ENCODE peak calls at places on chromosomes 6 and 20, in four cellular contexts. J is GM23248, I is heart left ventricle, D is fibroblast of lung. N is an unnamed sample.

GRCh38 chr6:46054531-46054930 is 38.9 kb upstream of the CLIC5 start:
- DNase-seq in J (no peak), I (no peak), D (no peak), N (no peak)

GRCh38 chr6:27720607-27721580 is 191.3 kb downstream of the OR2B2 start:
- DNase-seq in J (peak; percentile 16), I (no peak), D (peak; percentile 60), N (no peak)

GRCh38 chr20:13128173-13128572 is 92.9 kb upstream of the ISM1 start:
- DNase-seq in J (no peak), I (no peak), D (no peak), N (no peak)

GRCh38 chr6:105601541-105602174 is 198.8 kb upstream of the PREP start:
- DNase-seq in J (peak; percentile 99), I (peak; percentile 82), D (peak; percentile 98), N (no peak)

GRCh38 chr20:32528291-32528891 is 56.7 kb downstream of the NOL4L start:
- DNase-seq in J (no peak), I (peak; percentile 51), D (no peak), N (no peak)

GRCh38 chr6:28207244-28208179 is 17.6 kb upstream of the ZSCAN9 start:
- DNase-seq in J (peak; percentile 66), I (no peak), D (peak; percentile 36), N (no peak)

GRCh38 chr6:41518118-41518517 is 28.1 kb upstream of the FOXP4 start:
- DNase-seq in J (no peak), I (no peak), D (no peak), N (no peak)

GRCh38 chr20:4165984-4166725 is 150.8 kb upstream of the RNF24 start:
- DNase-seq in J (no peak), I (no peak), D (no peak), N (no peak)

GRCh38 chr6:141988954-141989705 is 143.6 kb upstream of the GJE1 start:
- DNase-seq in J (peak; percentile 89), I (no peak), D (peak; percentile 61), N (no peak)

GRCh38 chr6:113694278-113695077 is 162.7 kb upstream of the MARCKS start:
- DNase-seq in J (peak; percentile 62), I (no peak), D (peak; percentile 82), N (no peak)

GRCh38 chr6:51477912-51478311 is 609.5 kb downstream of the PKHD1 start:
- DNase-seq in J (no peak), I (no peak), D (no peak), N (no peak)
- H3K27ac ChIP-seq in J (no peak overlapping the region), I (no peak overlapping the region), D (no peak overlapping the region), N (no peak overlapping the region)

DNA sequence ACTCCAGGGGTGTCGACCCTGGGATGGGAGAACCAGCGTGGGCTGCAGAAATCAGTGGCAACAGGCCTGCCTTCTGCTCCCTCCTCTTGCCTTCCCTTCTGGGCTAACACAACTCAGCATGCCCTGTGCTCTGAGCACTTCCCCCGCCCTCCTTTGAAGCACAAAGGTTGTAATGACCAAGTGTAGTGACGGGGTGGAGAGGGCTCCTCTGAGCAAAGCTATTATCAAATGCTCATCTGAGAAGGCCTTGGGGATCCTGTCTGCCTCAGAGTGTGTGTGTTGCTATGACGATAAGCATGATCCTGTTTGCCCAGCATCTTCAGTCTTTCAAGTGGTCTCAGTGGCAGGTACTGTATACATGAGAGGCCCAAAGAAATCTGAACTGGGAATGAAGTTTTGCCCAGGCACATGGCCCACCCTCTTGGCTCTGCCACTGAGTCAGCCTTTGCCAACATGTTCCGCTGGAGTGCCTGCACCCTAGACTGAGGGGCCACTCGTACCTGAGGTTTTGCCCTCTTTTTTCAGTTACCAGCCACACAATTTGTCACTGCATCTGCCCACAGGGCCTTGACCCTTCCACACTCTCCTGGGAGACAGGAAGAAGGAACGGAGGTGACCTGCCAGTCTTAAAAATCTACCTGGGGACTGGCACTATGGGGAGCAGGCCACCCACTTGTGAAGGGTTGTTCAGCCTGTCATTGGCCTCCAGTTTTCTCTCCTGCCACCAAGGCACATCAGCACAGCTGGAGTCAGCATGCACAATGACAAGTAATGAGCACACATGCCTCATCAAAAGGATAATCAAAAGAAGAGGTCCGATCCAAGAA is 74.5 kb downstream of the GFOD1 start:
- DNase-seq in J (no peak), I (no peak), D (no peak), N (no peak)
- H3K4me1 ChIP-seq in J (peaks cover 15% of the 10 kb centered on the region), I (peaks cover 90% of the 10 kb centered on the region), D (peaks cover 11% of the 10 kb centered on the region), N (no peaks in the 10 kb centered on the region)

DNA sequence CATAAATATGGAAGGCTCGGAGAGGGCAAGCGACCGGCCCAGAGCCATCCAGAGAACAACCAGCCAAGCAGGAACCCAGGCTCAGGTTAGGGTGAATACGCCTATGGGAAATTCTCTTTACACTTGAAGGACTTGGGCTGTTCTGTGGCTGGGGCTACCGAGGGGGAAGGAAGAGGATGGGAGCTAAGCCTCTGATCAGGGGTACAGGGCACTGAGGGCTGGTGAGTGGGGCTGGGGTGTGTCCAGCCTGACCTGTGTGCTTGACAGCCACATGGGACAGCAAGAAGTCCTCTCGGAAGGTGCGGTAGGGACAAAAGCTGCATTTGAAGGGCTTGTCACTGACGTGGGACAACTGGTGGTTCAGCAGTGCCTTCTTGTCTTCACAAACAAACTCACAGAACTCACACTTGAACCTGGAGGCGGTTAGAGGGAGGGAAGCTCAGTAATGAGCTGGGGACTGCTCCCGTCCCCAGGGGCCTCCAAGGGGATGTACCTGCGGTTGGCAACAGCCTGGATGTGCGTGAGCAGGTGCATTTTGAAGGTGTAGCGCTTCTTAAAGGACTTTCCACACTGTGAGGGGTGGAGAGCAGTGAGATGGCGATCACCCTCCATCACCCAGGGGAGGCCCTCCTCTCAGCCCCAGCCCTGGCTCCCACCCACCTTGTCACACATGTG is 11.9 kb downstream of the ZNF335 start:
- DNase-seq in J (no peak), I (no peak), D (no peak), N (no peak)
- H3K36me3 ChIP-seq in J (peaks cover 30% of the 10 kb centered on the region), I (peaks cover 98% of the 10 kb centered on the region), D (peaks cover 43% of the 10 kb centered on the region), N (peaks cover 84% of the 10 kb centered on the region)

GRCh38 chr20:18138266-18138582 is 561 bp downstream of the KAT14 start:
- DNase-seq in J (no peak), I (no peak), D (no peak), N (no peak)
- H3K27ac ChIP-seq in J (peak overlapping the region; percentile 66), I (peak overlapping the region; percentile 69), D (peak overlapping the region; percentile 68), N (peak overlapping the region; percentile 87)

GRCh38 chr20:24994470-24995368 is 2.2 kb upstream of the APMAP start:
- DNase-seq in J (peak; percentile 79), I (peak; percentile 82), D (peak; percentile 52), N (peak; percentile 76)
- H3K4me1 ChIP-seq in J (peaks cover 16% of the 10 kb centered on the region), I (peaks cover 81% of the 10 kb centered on the region), D (no peaks in the 10 kb centered on the region), N (peaks cover 16% of the 10 kb centered on the region)

N was measured in effector memory CD4-positive, alpha-beta T cell.